ENCODE peak calls at places on chromosomes 16 and 17, in six cellular contexts. C is H1, L is HCT116, U is K562, A is SK-N-SH, F is HepG2. O is an unnamed sample.

GRCh38 chr16:48860341-48860740 is 250.4 kb upstream of the N4BP1 start:
- DNase-seq in C (no peak), L (no peak), U (no peak), A (no peak), F (no peak), O (no peak)

GRCh38 chr17:65942592-65942991 is 249.3 kb downstream of the CEP112 start:
- DNase-seq in C (no peak), L (no peak), U (no peak), A (no peak), F (no peak), O (no peak)

GRCh38 chr17:33099252-33099651 is 107.6 kb downstream of the SPACA3 start:
- DNase-seq in C (no peak), L (no peak), U (no peak), A (no peak), F (no peak), O (no peak)

GRCh38 chr17:66950325-66950724 is 14.2 kb upstream of the CACNG4 start:
- DNase-seq in C (no peak), L (no peak), U (no peak), A (no peak), F (no peak), O (no peak)

GRCh38 chr17:59842901-59843652 is 49.7 kb downstream of the TUBD1 start:
- DNase-seq in C (no peak), L (peak), U (peak), A (no peak), F (peak), O (peak)

GRCh38 chr16:63289834-63290460 is 1253.7 kb upstream of the CDH8 start:
- DNase-seq in C (peak), L (no peak), U (peak), A (peak), F (peak), O (peak)

GRCh38 chr16:30458561-30459394 is 13.1 kb upstream of the SEPHS2 start:
- DNase-seq in C (no peak), L (no peak), U (no peak), A (no peak), F (peak), O (no peak)

GRCh38 chr17:44038604-44039007 is 23.8 kb upstream of the TMEM101 start:
- DNase-seq in C (no peak), L (no peak), U (no peak), A (peak), F (peak), O (no peak)

GRCh38 chr16:56933266-56933619 is 1.3 kb downstream of the HERPUD1 start:
- DNase-seq in C (no peak), L (no peak), U (no peak), A (no peak), F (no peak), O (no peak)

GRCh38 chr16:67470314-67470713 is 10.6 kb downstream of the ATP6V0D1 start:
- DNase-seq in C (no peak), L (no peak), U (no peak), A (peak), F (no peak), O (no peak)

GRCh38 chr17:1645207-1646171 is at the start of gene SCARF1:
- DNase-seq in C (no peak), L (no peak), U (no peak), A (no peak), F (no peak), O (peak)

GRCh38 chr17:61117983-61118382 is 281.7 kb upstream of the TBX2 start:
- DNase-seq in C (no peak), L (no peak), U (no peak), A (no peak), F (no peak), O (no peak)
- TF ChIP-seq MAX in C (no peak), L (no peak), U (no peak), A (no peak), F (no peak), O (no peak)

GRCh38 chr16:10122026-10122425 is 60.2 kb downstream of the GRIN2A start:
- DNase-seq in C (no peak), L (no peak), U (no peak), A (no peak), F (no peak), O (no peak)
- H3K9ac ChIP-seq in C (no peak), L (no peak), U (no peak), A (no peak), F (no peak), O (no peak)

GRCh38 chr17:81792675-81793615 is 11.0 kb upstream of the GCGR start:
- DNase-seq in C (no peak), L (no peak), U (no peak), A (no peak), F (no peak), O (no peak)

GRCh38 chr17:81794074-81794476 is 9.9 kb upstream of the GCGR start:
- DNase-seq in C (no peak), L (no peak), U (no peak), A (no peak), F (no peak), O (no peak)

DNA sequence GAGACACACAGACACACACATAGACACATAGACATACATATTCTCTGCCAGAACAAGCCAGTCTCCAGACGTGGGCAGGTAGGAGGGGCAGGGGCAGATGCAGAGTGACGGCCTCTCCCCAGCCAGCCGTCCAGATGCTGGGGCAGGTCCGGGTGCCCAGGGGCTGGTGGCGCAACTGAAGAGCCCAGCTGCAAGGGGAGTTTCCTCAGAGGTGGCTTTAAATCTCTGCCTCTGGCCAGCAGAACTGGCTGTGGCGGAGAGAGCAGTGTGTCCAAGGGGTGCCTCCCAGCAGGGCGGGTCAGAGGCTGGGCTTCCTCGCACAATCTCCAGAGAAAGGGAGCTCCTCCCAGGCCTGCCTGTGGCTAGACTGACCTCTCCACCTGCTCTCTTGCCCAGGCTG is 9.4 kb upstream of the GCGR start:
- DNase-seq in C (no peak), L (no peak), U (peak), A (no peak), F (no peak), O (no peak)
- TF ChIP-seq POLR2AphosphoS5 in C (no peak), L (no peak), U (no peak), A (no peak), F (no peak), O (no peak)

GRCh38 chr16:23902223-23903000 is 66.6 kb downstream of the PRKCB start:
- DNase-seq in C (no peak), L (no peak), U (no peak), A (no peak), F (no peak), O (no peak)
- TF ChIP-seq MAX in C (no peak), L (no peak), U (no peak), A (no peak), F (no peak), O (no peak)

GRCh38 chr17:40068917-40069750 is 6.4 kb downstream of the THRA start:
- DNase-seq in C (no peak), L (no peak), U (peak), A (peak), F (no peak), O (peak)

GRCh38 chr17:40068584-40068916 is 5.8 kb downstream of the THRA start:
- DNase-seq in C (no peak), L (no peak), U (no peak), A (no peak), F (no peak), O (no peak)

GRCh38 chr17:40067710-40068109 is 4.9 kb downstream of the THRA start:
- DNase-seq in C (no peak), L (no peak), U (no peak), A (no peak), F (no peak), O (no peak)

GRCh38 chr17:40069751-40070643 is 7.2 kb downstream of the THRA start:
- DNase-seq in C (no peak), L (no peak), U (peak), A (peak), F (no peak), O (peak)

GRCh38 chr17:40068129-40068581 is 5.4 kb downstream of the THRA start:
- DNase-seq in C (no peak), L (no peak), U (no peak), A (no peak), F (no peak), O (no peak)
- H3K9ac ChIP-seq in C (no peak), L (no peak), U (peak), A (peak), F (no peak), O (no peak)

GRCh38 chr16:69566437-69567030 is 768 bp downstream of the NFAT5 start:
- DNase-seq in C (no peak), L (no peak), U (peak), A (peak), F (peak), O (peak)

GRCh38 chr16:69564845-69565610 is 738 bp upstream of the NFAT5 start:
- DNase-seq in C (no peak), L (no peak), U (no peak), A (no peak), F (no peak), O (peak)

GRCh38 chr16:69563605-69564580 is 1.9 kb upstream of the NFAT5 start:
- DNase-seq in C (no peak), L (no peak), U (no peak), A (no peak), F (peak), O (peak)

GRCh38 chr16:69567031-69567680 is 1.4 kb downstream of the NFAT5 start:
- DNase-seq in C (no peak), L (no peak), U (no peak), A (peak), F (peak), O (peak)

DNA sequence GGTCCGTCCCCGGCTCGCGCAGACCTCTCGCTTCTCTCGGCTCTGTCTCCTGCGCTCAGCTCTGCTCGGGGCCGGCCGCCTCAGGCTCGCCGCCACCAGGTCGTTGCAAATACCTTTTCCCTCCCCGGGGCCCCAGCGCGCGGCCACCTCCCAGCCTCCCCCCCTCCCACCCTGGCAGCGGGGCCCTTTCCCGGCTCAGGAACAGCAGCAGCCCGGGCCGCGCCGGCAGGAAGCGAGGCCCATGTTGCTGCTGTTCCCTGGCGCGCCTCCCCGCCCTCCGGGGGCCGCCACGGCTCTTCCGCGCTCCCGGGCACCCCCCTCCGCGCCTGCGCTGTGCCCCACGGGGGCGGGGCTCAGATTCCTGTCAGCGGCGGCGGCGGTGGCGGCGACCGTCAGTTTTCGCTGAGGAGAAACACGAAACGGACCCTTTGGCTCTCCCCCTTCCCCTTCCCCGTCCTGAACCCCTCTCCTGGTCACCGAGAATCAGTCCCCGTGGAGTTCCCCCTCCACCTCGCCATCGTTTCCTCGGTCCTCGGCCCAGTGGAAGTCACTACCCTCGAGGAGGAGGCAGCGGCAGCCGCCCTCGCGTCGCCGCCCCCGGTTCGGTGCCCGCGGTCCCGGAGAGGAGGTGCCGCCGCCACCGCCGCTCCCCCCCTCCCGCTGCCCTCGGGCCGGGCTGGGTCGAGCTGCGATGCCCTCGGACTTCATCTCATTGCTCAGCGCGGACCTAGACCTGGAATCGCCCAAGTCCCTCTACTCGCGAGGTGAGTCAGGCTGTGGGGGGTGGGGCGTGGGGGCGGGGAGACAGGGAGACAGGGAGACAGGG is at the start of gene NFAT5:
- DNase-seq in C (peak), L (peak), U (peak), A (peak), F (peak), O (peak)
- TF ChIP-seq POLR2AphosphoS5 in C (no peak), L (peak), U (peak), A (peak), F (peak), O (peak)

GRCh38 chr16:46428108-46429061 is 192.8 kb downstream of the SHCBP1 start:
- DNase-seq in C (no peak), L (no peak), U (no peak), A (no peak), F (no peak), O (no peak)
- TF ChIP-seq MAX in C (no peak), L (no peak), U (no peak), A (no peak), F (no peak), O (no peak)

DNA sequence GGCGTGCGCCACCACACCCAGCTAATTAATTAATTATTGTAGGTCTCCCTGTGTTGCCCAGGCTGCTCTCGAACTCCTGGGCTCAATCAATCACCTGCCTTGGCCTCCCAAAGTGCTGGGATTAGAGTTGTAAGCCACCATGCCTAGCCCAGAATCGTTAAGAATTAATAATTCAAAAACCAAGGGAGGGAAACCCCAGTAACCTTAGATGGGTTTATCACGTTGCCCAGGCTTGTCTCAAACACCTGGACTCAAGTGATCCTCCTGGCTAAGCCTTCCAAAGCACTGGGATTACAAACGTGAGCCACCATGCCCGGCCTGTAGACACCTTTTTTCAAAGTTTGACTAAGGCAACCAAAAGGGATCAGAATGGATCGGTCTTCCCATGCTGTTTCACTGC is 21.6 kb downstream of the CD300LF start:
- DNase-seq in C (no peak), L (no peak), U (no peak), A (no peak), F (no peak), O (no peak)
- H3K9ac ChIP-seq in C (no peak), L (no peak), U (no peak), A (no peak), F (no peak), O (no peak)

GRCh38 chr17:8142158-8142886 is 9.9 kb downstream of the PER1 start:
- DNase-seq in C (no peak), L (no peak), U (no peak), A (no peak), F (no peak), O (no peak)
- TF ChIP-seq POLR2AphosphoS5 in C (no peak), L (no peak), U (no peak), A (no peak), F (no peak), O (no peak)

GRCh38 chr16:86516618-86517003 is 6.3 kb downstream of the FOXF1 start:
- DNase-seq in C (no peak), L (no peak), U (no peak), A (no peak), F (no peak), O (no peak)
- TF ChIP-seq MAX in C (no peak), L (no peak), U (no peak), A (no peak), F (no peak), O (no peak)